ENCODE peak calls at places on chromosomes 7 and 10, in nine cellular contexts. V, M, N, B, O, F, T, D and Z are unnamed samples.

GRCh38 chr7:137717045-137717444 is 129.7 kb downstream of the DGKI start:
- DNase-seq in O (peak; percentile 31), D (no peak), N (no peak), T (no peak), M (no peak), F (no peak), B (no peak), V (no peak), Z (no peak)

GRCh38 chr10:19294233-19294632 is 245.6 kb downstream of the MALRD1 start:
- DNase-seq in B (no peak), D (no peak), V (no peak), N (no peak), O (no peak), T (no peak), M (peak; percentile 19), F (no peak), Z (no peak)

GRCh38 chr10:85900060-85900459 is 466.5 kb downstream of the GRID1 start:
- DNase-seq in O (no peak), V (no peak), D (no peak), N (no peak), F (no peak), M (no peak), B (no peak), T (no peak), Z (no peak)

GRCh38 chr10:17882557-17882956 is 69.2 kb upstream of the SLC39A12 start:
- DNase-seq in F (no peak), N (no peak), T (no peak), D (no peak), B (no peak), V (no peak), M (no peak), O (no peak), Z (no peak)

GRCh38 chr10:49298666-49298989 is 342 bp upstream of the C10orf71 start:
- DNase-seq in N (no peak), T (no peak), F (peak; percentile 36), D (no peak), M (peak; percentile 35), B (no peak), V (no peak), O (peak; percentile 37), Z (peak; percentile 42)

GRCh38 chr7:100132697-100133137 is 6.0 kb downstream of the MBLAC1 start:
- DNase-seq in N (no peak), F (peak; percentile 85), B (peak; percentile 81), T (peak; percentile 63), D (peak; percentile 89), M (peak; percentile 68), V (peak; percentile 81), O (peak; percentile 74), Z (peak; percentile 89)

GRCh38 chr7:19213746-19214145 is 68.5 kb upstream of the FERD3L start:
- DNase-seq in V (no peak), B (no peak), F (no peak), O (peak; percentile 4), M (no peak), T (no peak), N (no peak), D (no peak), Z (no peak)

GRCh38 chr10:58952747-58953466 is 223.5 kb upstream of the PHYHIPL start:
- DNase-seq in V (peak; percentile 31), D (peak; percentile 36), F (peak; percentile 64), B (peak; percentile 67), T (peak; percentile 46), O (peak; percentile 61), M (peak; percentile 78), N (peak; percentile 24), Z (peak; percentile 74)

GRCh38 chr7:922334-923107 is 32.0 kb downstream of the ADAP1 start:
- DNase-seq in V (no peak), O (no peak), N (no peak), B (no peak), F (no peak), D (no peak), T (no peak), M (no peak), Z (no peak)

GRCh38 chr7:145036592-145037386 is 200.9 kb upstream of the TPK1 start:
- DNase-seq in T (peak; percentile 75), N (peak; percentile 44), B (peak; percentile 77), V (peak; percentile 65), D (peak; percentile 44), F (peak; percentile 74), O (peak; percentile 44), M (peak; percentile 75), Z (peak; percentile 79)

GRCh38 chr7:151122794-151123484 is 36.7 kb downstream of the AGAP3 start:
- DNase-seq in D (no peak), F (no peak), N (no peak), V (no peak), O (no peak), M (no peak), T (no peak), B (no peak), Z (no peak)

GRCh38 chr7:4650471-4651047 is 31.5 kb upstream of the FOXK1 start:
- DNase-seq in O (peak; percentile 61), V (no peak), B (peak; percentile 65), N (no peak), M (no peak), T (no peak), F (peak; percentile 97), D (no peak), Z (peak; percentile 72)

GRCh38 chr10:98444314-98445006 is 2.3 kb downstream of the HPS1 start:
- DNase-seq in M (no peak), N (no peak), B (no peak), O (no peak), V (peak; percentile 29), F (no peak), T (no peak), D (no peak), Z (no peak)

GRCh38 chr10:52703898-52704297 is 68.7 kb downstream of the MBL2 start:
- DNase-seq in B (no peak), M (peak; percentile 93), D (peak; percentile 34), F (no peak), O (peak; percentile 16), N (no peak), T (no peak), V (no peak), Z (no peak)

GRCh38 chr10:24790599-24790998 is 66.9 kb upstream of the ARHGAP21 start:
- DNase-seq in F (peak; percentile 76), D (no peak), B (no peak), V (no peak), M (no peak), N (no peak), O (no peak), T (no peak), Z (peak; percentile 19)

DNA sequence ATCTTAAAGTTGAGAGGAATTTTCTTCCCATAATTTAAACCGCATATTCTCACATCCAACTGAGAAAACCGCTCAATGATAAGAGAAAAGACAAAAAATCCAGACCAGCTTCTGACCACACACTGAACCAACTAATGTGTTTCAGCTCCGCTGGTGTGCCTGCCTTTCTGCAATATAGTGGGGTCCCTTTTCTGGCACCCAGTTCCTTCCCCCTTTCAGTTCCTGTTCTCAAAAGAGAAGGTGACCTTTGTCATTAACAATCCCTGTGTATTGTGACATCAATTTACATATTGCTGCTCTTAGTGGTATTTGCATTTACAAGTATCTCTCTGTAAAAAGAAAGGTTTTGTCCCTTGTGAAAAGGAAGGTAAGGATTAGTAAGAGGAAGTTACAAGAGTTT is 1.3 kb downstream of the PPP1R17 start:
- DNase-seq in T (no peak), D (no peak), B (no peak), M (no peak), O (no peak), F (no peak), N (no peak), V (peak; percentile 24), Z (peak; percentile 33)
- TF ChIP-seq EZH2phosphoT487 in T (no peak), D (no peak), B (no peak), M (no peak), O (no peak), F (no peak), N (no peak), V (no peak), Z (no peak)

DNA sequence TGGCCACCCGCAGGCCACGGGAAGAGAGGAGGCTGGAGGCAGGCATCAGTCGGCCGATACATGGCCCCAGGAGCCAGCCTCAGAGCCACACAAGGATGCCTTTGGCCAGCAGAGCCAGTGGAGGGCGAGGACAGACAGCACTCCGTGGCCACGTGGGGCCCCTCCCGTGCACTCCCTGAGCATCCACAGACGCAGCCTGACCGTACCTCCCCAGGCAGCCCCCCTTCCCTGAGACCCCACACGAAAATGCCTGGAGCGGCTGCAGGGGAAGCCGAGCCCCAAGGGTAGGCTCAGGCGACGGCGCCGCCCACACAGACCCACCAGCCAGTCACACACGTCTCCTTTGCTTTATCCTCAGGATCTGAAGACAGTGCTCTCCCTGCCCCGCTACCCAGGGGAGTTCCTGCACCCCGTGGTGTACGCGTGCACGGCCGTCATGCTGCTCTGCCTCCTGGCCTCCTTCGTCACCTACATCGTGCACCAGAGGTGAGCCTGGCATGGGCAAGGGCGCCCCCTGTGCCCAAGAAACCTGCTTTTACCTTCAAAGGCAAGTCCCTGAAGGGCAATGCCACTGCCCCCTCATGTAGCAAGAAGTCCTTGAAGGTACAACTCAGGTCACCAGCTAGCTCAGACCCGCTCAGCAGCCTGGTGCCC is 9.0 kb downstream of the ADGRA1 start:
- DNase-seq in D (peak; percentile 52), B (no peak), M (no peak), O (no peak), T (no peak), V (no peak), F (no peak), N (no peak), Z (no peak)
- TF ChIP-seq EZH2phosphoT487 in D (no peak), B (no peak), M (no peak), O (no peak), T (no peak), V (no peak), F (no peak), N (no peak), Z (no peak)

GRCh38 chr7:24573008-24573553 is at the start of gene PALS2:
- DNase-seq in B (peak; percentile 91), M (peak; percentile 77), O (peak; percentile 83), V (peak; percentile 88), T (peak; percentile 87), F (peak; percentile 90), N (peak; percentile 29), D (peak; percentile 95), Z (peak; percentile 91)

GRCh38 chr7:24572014-24572413 is 1.2 kb upstream of the PALS2 start:
- DNase-seq in V (no peak), O (peak; percentile 1), T (no peak), D (no peak), F (no peak), N (no peak), B (no peak), M (no peak), Z (no peak)

GRCh38 chr7:24574365-24574764 is 1.1 kb downstream of the PALS2 start:
- DNase-seq in V (no peak), D (peak; percentile 44), B (no peak), O (no peak), F (peak; percentile 11), M (no peak), N (no peak), T (no peak), Z (no peak)

GRCh38 chr7:24572421-24573007 is 738 bp upstream of the PALS2 start:
- DNase-seq in M (peak; percentile 82), F (no peak), N (no peak), B (peak; percentile 60), O (peak; percentile 81), D (peak; percentile 54), V (peak; percentile 19), T (peak; percentile 25), Z (peak; percentile 21)

GRCh38 chr7:24573554-24574338 is 494 bp downstream of the PALS2 start:
- DNase-seq in D (peak; percentile 88), F (peak; percentile 83), O (peak; percentile 85), T (peak; percentile 68), B (peak; percentile 74), M (peak; percentile 40), V (peak; percentile 70), N (no peak), Z (peak; percentile 81)
- TF ChIP-seq EZH2phosphoT487 in D (no peak), F (no peak), O (no peak), T (no peak), B (no peak), M (no peak), V (no peak), N (no peak), Z (no peak)

GRCh38 chr7:116969371-116969902 is 16.1 kb downstream of the ST7 start:
- DNase-seq in D (no peak), T (no peak), V (no peak), M (no peak), B (no peak), F (peak; percentile 15), O (no peak), N (no peak), Z (peak; percentile 49)
- TF ChIP-seq EZH2phosphoT487 in D (no peak), T (no peak), V (no peak), M (no peak), B (no peak), F (no peak), O (no peak), N (no peak), Z (no peak)